ENCODE peak calls at places on chromosome 4, in four cellular contexts. One of them, this sample, is unnamed.

GRCh38 chr4:37830640-37831039 is 4.2 kb downstream of the PGM2 start:
- DNase-seq in kidney epithelial cell: no peak
- DNase-seq in GM23248: no peak
- DNase-seq in prostate gland: no peak
- DNase-seq in this sample: no peak

GRCh38 chr4:26151615-26152014 is 169.2 kb upstream of the RBPJ start:
- DNase-seq in GM23248: no peak
- DNase-seq in kidney epithelial cell: no peak
- DNase-seq in prostate gland: no peak
- DNase-seq in this sample: no peak

GRCh38 chr4:80307774-80308465 is 27.6 kb upstream of the CFAP299 start:
- DNase-seq in GM23248: peak; percentile 86
- DNase-seq in prostate gland: no peak
- DNase-seq in kidney epithelial cell: no peak
- DNase-seq in this sample: no peak

GRCh38 chr4:153022233-153022632 is 86.1 kb downstream of the FHDC1 start:
- DNase-seq in GM23248: no peak
- DNase-seq in kidney epithelial cell: no peak
- DNase-seq in prostate gland: peak; percentile 68
- DNase-seq in this sample: no peak

GRCh38 chr4:5066101-5066500 is 14.8 kb downstream of the STK32B start:
- DNase-seq in GM23248: no peak
- DNase-seq in kidney epithelial cell: no peak
- DNase-seq in prostate gland: no peak
- DNase-seq in this sample: no peak

GRCh38 chr4:1075266-1075665 is 38.1 kb downstream of the RNF212 start:
- DNase-seq in prostate gland: no peak
- DNase-seq in kidney epithelial cell: no peak
- DNase-seq in GM23248: no peak
- DNase-seq in this sample: no peak

GRCh38 chr4:152659806-152660205 is 20.0 kb downstream of the TMEM154 start:
- DNase-seq in kidney epithelial cell: no peak
- DNase-seq in GM23248: no peak
- DNase-seq in prostate gland: no peak
- DNase-seq in this sample: no peak

GRCh38 chr4:44446801-44447562 is 1.6 kb downstream of the KCTD8 start:
- DNase-seq in kidney epithelial cell: no peak
- DNase-seq in GM23248: no peak
- DNase-seq in prostate gland: no peak
- DNase-seq in this sample: no peak

GRCh38 chr4:6892190-6892908 is 17.3 kb upstream of the TBC1D14 start:
- DNase-seq in GM23248: peak; percentile 81
- DNase-seq in prostate gland: peak; percentile 36
- DNase-seq in kidney epithelial cell: no peak
- DNase-seq in this sample: no peak

GRCh38 chr4:84870398-84871163 is 95.9 kb downstream of the WDFY3 start:
- DNase-seq in prostate gland: no peak
- DNase-seq in GM23248: peak; percentile 51
- DNase-seq in kidney epithelial cell: peak; percentile 47
- DNase-seq in this sample: no peak

GRCh38 chr4:60884545-60884944 is 315.6 kb upstream of the ADGRL3 start:
- DNase-seq in prostate gland: no peak
- DNase-seq in kidney epithelial cell: no peak
- DNase-seq in GM23248: no peak
- DNase-seq in this sample: no peak

GRCh38 chr4:25171451-25171850 is 11.2 kb upstream of the SEPSECS start:
- DNase-seq in prostate gland: no peak
- DNase-seq in GM23248: no peak
- DNase-seq in kidney epithelial cell: no peak
- DNase-seq in this sample: no peak

GRCh38 chr4:147361726-147362125 is 119.2 kb upstream of the EDNRA start:
- DNase-seq in GM23248: peak; percentile 80
- DNase-seq in kidney epithelial cell: peak; percentile 71
- DNase-seq in prostate gland: no peak
- DNase-seq in this sample: no peak

GRCh38 chr4:10051536-10052135 is 30.3 kb upstream of the SLC2A9 start:
- DNase-seq in prostate gland: no peak
- DNase-seq in GM23248: no peak
- DNase-seq in kidney epithelial cell: no peak
- DNase-seq in this sample: no peak

GRCh38 chr4:80566203-80566872 is 230.8 kb downstream of the CFAP299 start:
- DNase-seq in prostate gland: no peak
- DNase-seq in GM23248: peak; percentile 20
- DNase-seq in kidney epithelial cell: no peak
- DNase-seq in this sample: no peak

GRCh38 chr4:4867745-4868505 is 8.5 kb downstream of the MSX1 start:
- DNase-seq in prostate gland: no peak
- DNase-seq in kidney epithelial cell: no peak
- DNase-seq in GM23248: no peak
- DNase-seq in this sample: no peak

GRCh38 chr4:164012396-164013027 is 518.0 kb downstream of the TMA16 start:
- DNase-seq in GM23248: no peak
- DNase-seq in kidney epithelial cell: no peak
- DNase-seq in prostate gland: no peak
- DNase-seq in this sample: no peak

GRCh38 chr4:113169368-113169767 is 119.9 kb downstream of the ANK2 start:
- DNase-seq in GM23248: no peak
- DNase-seq in kidney epithelial cell: peak; percentile 38
- DNase-seq in prostate gland: no peak
- DNase-seq in this sample: no peak

GRCh38 chr4:175805863-175806262 is 6.2 kb downstream of the GPM6A start:
- DNase-seq in kidney epithelial cell: no peak
- DNase-seq in GM23248: no peak
- DNase-seq in prostate gland: no peak
- DNase-seq in this sample: no peak

GRCh38 chr4:108172780-108173598 is 4.3 kb upstream of the LEF1 start:
- DNase-seq in GM23248: peak; percentile 38
- DNase-seq in kidney epithelial cell: no peak
- DNase-seq in prostate gland: peak; percentile 34
- DNase-seq in this sample: peak; percentile 60